ENCODE peak calls at places on chromosome 10, in six cellular contexts. H is GM12878, J is H1, A is HepG2, I is WTC11, B is HCT116. X is an unnamed sample.

GRCh38 chr10:109892885-109893284 is 30.4 kb downstream of the XPNPEP1 start:
- DNase-seq in J (no peak), B (no peak), I (no peak), A (no peak), H (no peak), X (no peak)

GRCh38 chr10:112952282-112952991 is 2.4 kb downstream of the TCF7L2 start:
- DNase-seq in I (peak; percentile 39), J (no peak), A (no peak), H (no peak), B (no peak), X (no peak)

GRCh38 chr10:102775973-102776669 is 32.4 kb downstream of the WBP1L start:
- DNase-seq in A (peak; percentile 36), J (no peak), B (no peak), I (no peak), H (no peak), X (peak; percentile 22)

GRCh38 chr10:126063353-126063791 is 167.0 kb downstream of the FANK1 start:
- DNase-seq in B (peak; percentile 19), I (no peak), J (no peak), H (no peak), A (no peak), X (no peak)

GRCh38 chr10:93435621-93436385 is 46.3 kb downstream of the MYOF start:
- DNase-seq in H (no peak), J (no peak), B (no peak), I (no peak), A (peak; percentile 35), X (no peak)

GRCh38 chr10:108132303-108132702 is 967.8 kb upstream of the SORCS1 start:
- DNase-seq in B (no peak), I (no peak), J (no peak), A (no peak), H (no peak), X (no peak)

GRCh38 chr10:114397651-114398145 is 6.6 kb downstream of the AFAP1L2 start:
- DNase-seq in J (no peak), I (no peak), B (no peak), H (no peak), A (no peak), X (no peak)

GRCh38 chr10:71812016-71812912 is 38.8 kb downstream of the PSAP start:
- DNase-seq in J (peak; percentile 87), A (peak; percentile 27), B (peak; percentile 10), I (peak; percentile 74), H (no peak), X (peak; percentile 90)

GRCh38 chr10:92377962-92378361 is 87.0 kb downstream of the MARCHF5 start:
- DNase-seq in J (no peak), I (no peak), B (no peak), A (no peak), H (no peak), X (no peak)
- TF ChIP-seq ATF3 in J (no peak), I (no peak), B (no peak), A (no peak), H (no peak), X (no peak)

DNA sequence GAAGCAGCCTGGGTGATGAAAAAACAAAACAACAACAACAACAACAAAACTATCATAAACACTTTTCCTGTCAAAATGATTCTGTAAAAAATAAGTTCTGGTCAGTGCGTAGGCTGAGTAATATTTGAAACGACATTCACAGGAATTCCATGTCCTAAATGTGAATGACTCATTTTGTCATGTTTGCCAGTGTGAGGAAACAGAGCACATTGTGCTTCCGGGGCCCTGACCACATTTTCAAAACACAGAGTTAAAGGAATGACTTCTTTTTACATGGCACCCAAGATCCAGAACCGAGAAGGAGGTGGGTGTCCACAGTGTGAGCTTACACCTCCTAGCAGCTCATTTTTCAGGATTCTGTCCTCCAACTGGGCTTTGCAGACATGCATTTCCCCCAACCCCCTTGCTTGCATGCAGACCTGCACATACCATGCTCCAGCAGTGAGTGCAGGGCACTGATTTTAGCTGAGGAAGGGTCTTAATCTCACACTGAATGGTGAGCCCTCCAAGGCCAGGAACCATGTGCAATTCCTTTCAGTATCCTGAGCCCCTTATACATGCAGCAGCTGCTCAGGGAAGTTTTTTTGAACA is 3.0 kb downstream of the CLRN3 start:
- DNase-seq in H (no peak), B (no peak), J (peak; percentile 29), I (no peak), A (no peak), X (no peak)
- TF ChIP-seq ATF3 in H (no peak), B (no peak), J (no peak), I (no peak), A (no peak), X (no peak)

GRCh38 chr10:47449979-47450378 is 33.9 kb downstream of the ANXA8 start:
- DNase-seq in B (no peak), I (no peak), H (no peak), A (no peak), J (no peak), X (no peak)

GRCh38 chr10:47451998-47452494 is 31.9 kb downstream of the ANXA8 start:
- DNase-seq in H (no peak), B (no peak), A (no peak), I (no peak), J (no peak), X (peak; percentile 10)

GRCh38 chr10:47451275-47451997 is 32.5 kb downstream of the ANXA8 start:
- DNase-seq in H (no peak), B (no peak), I (no peak), J (no peak), A (no peak), X (peak; percentile 4)

GRCh38 chr10:47449102-47449978 is 34.6 kb downstream of the ANXA8 start:
- DNase-seq in H (no peak), B (no peak), I (no peak), A (no peak), J (no peak), X (no peak)

DNA sequence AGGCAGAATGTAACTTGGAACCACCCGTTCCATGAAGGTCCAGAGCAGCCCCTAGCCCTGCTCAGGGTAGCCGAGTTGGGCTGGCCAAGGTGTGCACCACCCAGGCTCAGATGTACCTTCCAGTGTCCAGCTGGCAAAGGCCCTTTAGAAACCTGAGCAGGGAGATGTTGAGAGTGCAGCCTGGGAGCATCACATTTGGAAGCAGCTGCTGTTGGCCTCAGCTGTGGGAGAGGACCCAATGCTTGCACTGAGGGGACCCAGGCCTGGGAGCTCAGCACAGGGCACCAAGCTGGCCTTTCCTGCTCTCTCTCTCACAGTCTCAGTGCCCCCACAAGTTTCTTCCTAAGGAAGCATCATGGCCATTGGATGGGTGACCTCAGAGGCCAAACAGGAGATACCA is 33.5 kb downstream of the ANXA8 start:
- DNase-seq in J (no peak), A (no peak), I (no peak), H (no peak), B (no peak), X (peak; percentile 1)
- TF ChIP-seq ATF3 in J (no peak), A (no peak), I (no peak), H (no peak), B (no peak), X (no peak)

GRCh38 chr10:77940225-77940624 is 13.7 kb upstream of the DLG5 start:
- DNase-seq in H (no peak), A (no peak), J (no peak), I (no peak), B (no peak), X (no peak)

GRCh38 chr10:77939561-77940001 is 13.0 kb upstream of the DLG5 start:
- DNase-seq in B (no peak), A (no peak), I (no peak), J (no peak), H (no peak), X (peak; percentile 10)

GRCh38 chr10:77940627-77941026 is 14.1 kb upstream of the DLG5 start:
- DNase-seq in A (no peak), H (no peak), I (no peak), J (no peak), B (no peak), X (no peak)

GRCh38 chr10:77943086-77943901 is 16.7 kb upstream of the DLG5 start:
- DNase-seq in J (peak; percentile 54), B (peak; percentile 57), H (no peak), A (peak; percentile 42), I (no peak), X (no peak)

GRCh38 chr10:77941790-77942189 is 15.2 kb upstream of the DLG5 start:
- DNase-seq in B (no peak), I (no peak), A (no peak), J (no peak), H (no peak), X (no peak)
- TF ChIP-seq ATF3 in B (no peak), I (no peak), A (no peak), J (no peak), H (no peak), X (no peak)

GRCh38 chr10:34815174-34816066 is at the start of gene PARD3:
- DNase-seq in H (no peak), A (peak; percentile 38), I (peak; percentile 69), J (peak; percentile 76), B (no peak), X (peak; percentile 84)
- TF ChIP-seq ATF3 in H (no peak), A (no peak), I (no peak), J (no peak), B (no peak), X (no peak)

GRCh38 chr10:4337581-4337980 is 488.4 kb upstream of the AKR1E2 start:
- DNase-seq in B (no peak), I (no peak), A (no peak), H (no peak), J (no peak), X (no peak)
- TF ChIP-seq ATF3 in B (no peak), I (no peak), A (no peak), H (no peak), J (no peak), X (no peak)

GRCh38 chr10:88530629-88531382 is 52.3 kb downstream of the RNLS start:
- DNase-seq in B (no peak), J (no peak), A (no peak), I (no peak), H (no peak), X (no peak)
- TF ChIP-seq ATF3 in B (no peak), J (no peak), A (no peak), I (no peak), H (no peak), X (no peak)

DNA sequence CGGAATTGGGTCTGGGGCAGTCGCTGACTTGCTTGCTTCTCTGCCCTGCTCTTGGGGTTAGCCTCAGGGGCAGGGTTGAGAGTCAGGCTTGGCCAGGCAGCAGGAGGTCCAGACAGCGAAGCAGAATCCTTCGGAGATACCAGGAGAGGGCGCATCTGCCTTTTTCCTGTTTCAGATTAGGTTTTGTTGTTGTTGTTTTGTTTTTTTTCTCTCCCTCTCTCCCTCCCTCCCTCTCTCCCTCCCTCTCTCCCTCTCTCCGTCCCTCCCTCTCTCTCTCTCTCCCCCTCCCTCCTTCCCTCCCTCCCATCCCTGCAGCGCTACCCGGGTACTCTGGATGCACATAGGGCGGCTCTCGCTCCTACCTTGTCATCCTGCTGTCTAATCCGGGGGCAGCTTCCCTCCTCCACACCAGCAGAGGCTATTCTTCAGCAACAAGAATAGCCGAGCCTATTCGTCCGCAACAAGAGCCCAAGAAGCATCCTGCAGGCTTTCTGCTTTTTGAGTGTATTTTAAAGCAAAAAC is 758 bp upstream of the OPTN start:
- DNase-seq in B (peak; percentile 54), J (peak; percentile 71), H (no peak), I (peak; percentile 75), A (peak; percentile 38), X (peak; percentile 58)
- TF ChIP-seq ATF3 in B (no peak), J (no peak), H (no peak), I (no peak), A (no peak), X (no peak)